ENCODE peak calls at places on chromosome 17, in five cellular contexts. B, Q, P, L and C are unnamed samples.

GRCh38 chr17:7213895-7214299 is 5.7 kb downstream of the DLG4 start:
- DNase-seq in B (peak; percentile 73), Q (peak; percentile 78), L (peak; percentile 68), P (no peak), C (peak; percentile 77)

GRCh38 chr17:9598661-9599060 is 22.2 kb downstream of the CFAP52 start:
- DNase-seq in L (no peak), P (no peak), Q (no peak), B (no peak), C (no peak)

GRCh38 chr17:31068291-31068690 is 26.5 kb upstream of the NF1 start:
- DNase-seq in B (no peak), Q (peak; percentile 14), P (peak; percentile 86), L (no peak), C (no peak)

GRCh38 chr17:36512641-36513040 is 22.0 kb downstream of the MYO19 start:
- DNase-seq in B (no peak), P (no peak), Q (no peak), L (no peak), C (no peak)

GRCh38 chr17:31144427-31144826 is 49.6 kb downstream of the NF1 start:
- DNase-seq in P (no peak), B (no peak), L (no peak), Q (no peak), C (no peak)

GRCh38 chr17:42985225-42985624 is 4.9 kb downstream of the RUNDC1 start:
- DNase-seq in P (no peak), Q (no peak), B (no peak), L (no peak), C (no peak)

GRCh38 chr17:78862073-78863023 is 21.7 kb upstream of the USP36 start:
- DNase-seq in Q (peak; percentile 73), P (no peak), B (peak; percentile 79), L (peak; percentile 96), C (no peak)

GRCh38 chr17:17401271-17401781 is 75.5 kb upstream of the MED9 start:
- DNase-seq in L (peak; percentile 23), Q (no peak), B (no peak), P (peak; percentile 38), C (no peak)

GRCh38 chr17:34850964-34851363 is 110.3 kb downstream of the CCT6B start:
- DNase-seq in B (no peak), P (no peak), Q (no peak), L (no peak), C (no peak)

GRCh38 chr17:67293251-67294203 is 48.5 kb upstream of the HELZ start:
- DNase-seq in Q (peak; percentile 53), P (peak; percentile 85), L (no peak), B (peak; percentile 51), C (peak; percentile 43)

GRCh38 chr17:19244357-19244756 is 7.2 kb downstream of the EPN2 start:
- DNase-seq in L (no peak), Q (no peak), P (no peak), B (no peak), C (no peak)

GRCh38 chr17:8532021-8532420 is 96.3 kb downstream of the NDEL1 start:
- DNase-seq in Q (peak; percentile 9), B (no peak), P (no peak), L (peak; percentile 55), C (no peak)

GRCh38 chr17:10635290-10635689 is 21.8 kb downstream of the MYH3 start:
- DNase-seq in P (no peak), L (no peak), Q (no peak), B (no peak), C (no peak)

GRCh38 chr17:63611354-63611753 is 10.7 kb downstream of the TACO1 start:
- DNase-seq in B (no peak), L (no peak), Q (no peak), P (peak; percentile 48), C (no peak)

GRCh38 chr17:40952675-40953074 is 14.1 kb downstream of the KRT39 start:
- DNase-seq in Q (no peak), P (no peak), L (peak; percentile 97), B (peak; percentile 20), C (no peak)

GRCh38 chr17:2056221-2057129 is 1.6 kb downstream of the HIC1 start:
- DNase-seq in Q (no peak), P (peak; percentile 67), L (no peak), B (no peak), C (no peak)

GRCh38 chr17:70521821-70522256 is 352.5 kb downstream of the KCNJ2 start:
- DNase-seq in P (no peak), L (peak; percentile 49), Q (peak; percentile 62), B (no peak), C (no peak)

GRCh38 chr17:17873450-17873991 is 36.7 kb upstream of the SREBF1 start:
- DNase-seq in L (no peak), P (no peak), Q (no peak), B (no peak), C (no peak)

GRCh38 chr17:14672830-14673229 is 371.9 kb downstream of the HS3ST3B1 start:
- DNase-seq in Q (no peak), P (no peak), B (peak; percentile 19), L (no peak), C (no peak)

GRCh38 chr17:16349461-16349860 is 3.8 kb downstream of the CENPV start:
- DNase-seq in P (peak; percentile 57), B (no peak), Q (no peak), L (no peak), C (no peak)

GRCh38 chr17:18182190-18182977 is 1.2 kb upstream of the ALKBH5 start:
- DNase-seq in Q (peak; percentile 52), B (no peak), P (peak; percentile 33), L (no peak), C (no peak)

GRCh38 chr17:45302649-45303173 is 14.1 kb downstream of the MAP3K14 start:
- DNase-seq in B (no peak), P (peak; percentile 76), L (peak; percentile 90), Q (no peak), C (no peak)

GRCh38 chr17:55768946-55769624 is 18.2 kb downstream of the PCTP start:
- DNase-seq in L (no peak), B (no peak), P (no peak), Q (no peak), C (no peak)

GRCh38 chr17:8754890-8755289 is 3.5 kb downstream of the SPDYE4 start:
- DNase-seq in L (no peak), Q (no peak), P (no peak), B (no peak), C (no peak)

GRCh38 chr17:13067629-13068303 is 49.9 kb upstream of the ELAC2 start:
- DNase-seq in P (no peak), Q (no peak), L (no peak), B (no peak), C (no peak)

GRCh38 chr17:77783991-77784820 is 174.3 kb upstream of the TNRC6C start:
- DNase-seq in P (peak; percentile 80), Q (no peak), L (no peak), B (no peak), C (no peak)

GRCh38 chr17:59963738-59964454 is 644 bp downstream of the RNFT1 start:
- DNase-seq in L (peak; percentile 60), Q (peak; percentile 40), P (peak; percentile 68), B (peak; percentile 45), C (no peak)

GRCh38 chr17:21081967-21082366 is 39.2 kb upstream of the USP22 start:
- DNase-seq in L (no peak), Q (no peak), B (no peak), P (no peak), C (no peak)

GRCh38 chr17:59848778-59849177 is 44.0 kb downstream of the TUBD1 start:
- DNase-seq in L (no peak), B (no peak), P (peak; percentile 74), Q (no peak), C (no peak)

GRCh38 chr17:382644-383533 is 30.3 kb upstream of the RPH3AL start:
- DNase-seq in L (peak; percentile 39), P (no peak), B (no peak), Q (peak; percentile 42), C (no peak)

GRCh38 chr17:49577978-49578893 is 2.6 kb downstream of the NXPH3 start:
- DNase-seq in Q (no peak), L (no peak), B (no peak), P (no peak), C (no peak)

DNA sequence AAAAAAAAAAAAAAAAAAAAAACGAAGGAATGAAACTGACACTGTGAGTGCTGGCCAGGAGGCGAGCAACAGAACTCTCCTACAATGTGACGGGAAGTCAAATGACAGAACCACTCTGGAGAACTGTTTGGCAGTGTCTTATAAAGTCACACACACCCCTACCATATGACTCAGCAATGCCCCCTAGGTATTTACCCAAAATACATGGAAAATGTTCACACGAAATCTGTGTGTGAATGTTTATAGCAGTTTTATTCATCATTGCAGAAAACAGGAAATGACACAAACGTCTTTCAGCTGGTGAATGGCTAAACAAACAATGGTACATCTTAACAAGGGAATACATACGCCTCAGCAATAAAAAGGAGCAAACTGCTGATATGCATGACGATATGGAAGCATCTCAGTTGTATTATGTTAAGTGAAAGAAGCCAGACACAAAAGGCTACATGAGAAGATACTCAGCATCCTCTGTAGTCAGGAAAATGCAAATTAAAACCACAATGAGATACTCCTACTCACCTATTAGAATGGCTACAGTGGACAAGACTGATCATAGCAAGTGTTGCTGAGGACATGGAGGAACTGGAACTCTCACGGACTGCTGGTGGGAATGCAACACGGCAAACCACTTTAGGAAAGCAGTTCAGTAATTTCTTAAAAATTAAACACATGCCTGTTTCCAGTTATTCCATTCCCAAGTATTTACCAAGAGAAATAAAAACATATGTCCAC is 74.7 kb downstream of the TBC1D16 start:
- DNase-seq in Q (no peak), L (peak; percentile 28), P (no peak), B (no peak), C (no peak)
- TF ChIP-seq CTCF in Q (no peak), L (no peak), P (no peak), B (no peak), C (no peak)

DNA sequence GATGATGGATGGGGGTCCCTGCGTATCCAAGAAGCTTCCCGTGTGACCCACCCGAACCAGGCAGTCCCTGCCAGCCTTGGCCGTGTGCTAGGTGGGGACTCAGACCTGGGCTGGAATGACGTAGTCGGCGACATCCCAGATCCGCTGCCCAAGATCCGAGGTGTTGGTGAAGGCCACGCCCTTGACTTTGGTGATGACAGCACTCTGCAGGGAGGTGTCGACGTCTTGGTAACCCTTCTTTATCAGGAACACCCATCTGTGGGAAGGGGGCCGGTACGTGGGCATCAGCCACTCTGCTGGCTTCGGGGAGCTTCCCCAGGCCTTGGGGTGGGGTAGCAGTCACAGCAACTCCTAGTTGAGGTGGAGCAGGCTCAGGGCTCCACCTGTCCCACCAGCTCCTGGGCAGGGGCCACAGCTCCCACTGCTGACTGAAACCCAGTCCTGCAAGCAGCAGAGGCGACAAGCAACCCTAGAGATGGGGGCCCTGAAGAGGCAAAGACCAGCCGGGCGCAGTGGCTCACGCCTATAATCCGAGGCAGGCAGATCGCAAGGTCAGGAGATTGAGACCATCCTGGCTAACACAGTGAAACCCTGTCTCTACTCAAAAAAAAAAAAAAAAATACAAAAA is 4.3 kb downstream of the P2RX5 start:
- DNase-seq in Q (no peak), P (no peak), L (no peak), B (no peak), C (no peak)
- TF ChIP-seq CTCF in Q (no peak), P (no peak), L (no peak), B (no peak), C (no peak)

DNA sequence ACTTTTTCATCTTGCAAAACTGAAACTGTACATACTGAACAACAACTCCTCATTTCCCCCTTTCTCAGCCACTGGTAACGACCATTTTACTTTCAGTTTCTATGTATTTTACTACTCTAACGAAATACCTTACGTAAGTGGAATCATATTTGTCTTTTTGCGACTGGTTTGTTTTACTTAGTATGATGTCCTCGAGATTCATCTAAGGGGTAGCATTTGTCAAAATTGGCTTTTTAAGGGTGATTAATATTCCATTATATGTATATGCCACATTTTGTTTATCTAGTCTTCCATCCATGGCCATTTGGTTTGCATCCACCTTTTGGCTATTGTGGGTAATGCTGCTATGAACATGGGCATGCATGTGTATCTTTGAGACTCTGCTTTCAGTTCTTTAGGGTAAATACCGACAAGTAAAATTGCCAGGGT is 10.4 kb downstream of the KPNB1 start:
- DNase-seq in L (no peak), P (no peak), Q (no peak), B (no peak), C (no peak)
- TF ChIP-seq CTCF in L (no peak), P (peak; percentile 25), Q (no peak), B (no peak), C (no peak)

GRCh38 chr17:81345211-81346089 is 49.8 kb upstream of the BAHCC1 start:
- DNase-seq in L (peak; percentile 78), P (peak; percentile 76), B (peak; percentile 78), Q (peak; percentile 89), C (no peak)
- TF ChIP-seq CTCF in L (no peak), P (no peak), B (no peak), Q (no peak), C (no peak)